ENCODE peak calls at places on chromosome 13, in six cellular contexts. H, V, D, A, P and C are unnamed samples. For H3K36me3, the result is how much of the 10 kb centered on the place peaks cover.

GRCh38 chr13:97367016-97367415 is 67.0 kb upstream of the RAP2A start:
- DNase-seq in H (peak), V (no peak), D (no peak), A (no peak), P (no peak), C (peak)

GRCh38 chr13:98773921-98774320 is 21.4 kb upstream of the SLC15A1 start:
- DNase-seq in H (no peak), V (no peak), D (no peak), A (no peak), P (no peak), C (no peak)

GRCh38 chr13:75550159-75550567 is 572 bp downstream of the UCHL3 start:
- DNase-seq in H (peak), V (no peak), D (peak), A (no peak), P (no peak), C (peak)

GRCh38 chr13:26881154-26881553 is 120.6 kb upstream of the GPR12 start:
- DNase-seq in H (peak), V (no peak), D (peak), A (no peak), P (no peak), C (no peak)

GRCh38 chr13:100547805-100548204 is 40.8 kb downstream of the GGACT start:
- DNase-seq in H (no peak), V (no peak), D (no peak), A (no peak), P (no peak), C (peak)

GRCh38 chr13:88068975-88069374 is 397.8 kb downstream of the SLITRK5 start:
- DNase-seq in H (no peak), V (peak), D (peak), A (no peak), P (no peak), C (peak)

GRCh38 chr13:91805605-91806004 is 407.2 kb downstream of the GPC5 start:
- DNase-seq in H (peak), V (no peak), D (peak), A (no peak), P (no peak), C (no peak)

GRCh38 chr13:74487091-74487722 is 353.0 kb upstream of the KLF12 start:
- DNase-seq in H (peak), V (no peak), D (no peak), A (no peak), P (no peak), C (no peak)

GRCh38 chr13:42638101-42638500 is 64.1 kb downstream of the TNFSF11 start:
- DNase-seq in H (no peak), V (no peak), D (no peak), A (no peak), P (no peak), C (no peak)

GRCh38 chr13:100835695-100836094 is 161.1 kb upstream of the TMTC4 start:
- DNase-seq in H (no peak), V (no peak), D (peak), A (no peak), P (no peak), C (no peak)

GRCh38 chr13:79837741-79838450 is 356.9 kb downstream of the NDFIP2 start:
- DNase-seq in H (peak), V (no peak), D (peak), A (no peak), P (no peak), C (no peak)

GRCh38 chr13:80217614-80218456 is 123.1 kb downstream of the SPRY2 start:
- DNase-seq in H (peak), V (no peak), D (peak), A (no peak), P (no peak), C (no peak)

GRCh38 chr13:111955412-111955769 is 111.6 kb upstream of the SOX1 start:
- DNase-seq in H (no peak), V (no peak), D (no peak), A (no peak), P (no peak), C (no peak)

GRCh38 chr13:59279024-59279423 is 884.7 kb downstream of the DIAPH3 start:
- DNase-seq in H (peak), V (no peak), D (no peak), A (no peak), P (no peak), C (no peak)

GRCh38 chr13:37039908-37040307 is 19.6 kb downstream of the SUPT20H start:
- DNase-seq in H (no peak), V (no peak), D (no peak), A (no peak), P (no peak), C (no peak)

GRCh38 chr13:87356314-87356713 is 314.9 kb upstream of the SLITRK5 start:
- DNase-seq in H (no peak), V (no peak), D (no peak), A (no peak), P (no peak), C (peak)

GRCh38 chr13:103101902-103102301 is 35.7 kb upstream of the SLC10A2 start:
- DNase-seq in H (no peak), V (no peak), D (no peak), A (no peak), P (no peak), C (no peak)

GRCh38 chr13:30142502-30143211 is 164.7 kb downstream of the KATNAL1 start:
- DNase-seq in H (peak), V (no peak), D (peak), A (no peak), P (no peak), C (peak)

GRCh38 chr13:98537306-98537705 is 39.6 kb downstream of the STK24 start:
- DNase-seq in H (no peak), V (no peak), D (no peak), A (no peak), P (no peak), C (no peak)

GRCh38 chr13:80204642-80205041 is 136.3 kb downstream of the SPRY2 start:
- DNase-seq in H (no peak), V (no peak), D (peak), A (no peak), P (no peak), C (no peak)

GRCh38 chr13:46738055-46738454 is 58.9 kb downstream of the ESD start:
- DNase-seq in H (no peak), V (no peak), D (no peak), A (no peak), P (no peak), C (no peak)

GRCh38 chr13:93318538-93318937 is 91.9 kb downstream of the GPC6 start:
- DNase-seq in H (peak), V (no peak), D (peak), A (no peak), P (no peak), C (no peak)

GRCh38 chr13:87355451-87355850 is 315.7 kb upstream of the SLITRK5 start:
- DNase-seq in H (no peak), V (no peak), D (no peak), A (no peak), P (no peak), C (peak)

GRCh38 chr13:54185785-54186184 is 1157.2 kb downstream of the OLFM4 start:
- DNase-seq in H (no peak), V (peak), D (peak), A (no peak), P (no peak), C (peak)

GRCh38 chr13:59659981-59660380 is 503.7 kb downstream of the DIAPH3 start:
- DNase-seq in H (no peak), V (no peak), D (no peak), A (no peak), P (no peak), C (no peak)

GRCh38 chr13:25881946-25882574 is 169.8 kb downstream of the SHISA2 start:
- DNase-seq in H (peak), V (peak), D (no peak), A (no peak), P (no peak), C (peak)

GRCh38 chr13:106534844-106535551 is 464 bp downstream of the EFNB2 start:
- DNase-seq in H (peak), V (peak), D (peak), A (no peak), P (peak), C (peak)

GRCh38 chr13:109369357-109370052 is 416.9 kb downstream of the IRS2 start:
- DNase-seq in H (no peak), V (no peak), D (no peak), A (no peak), P (no peak), C (no peak)

GRCh38 chr13:62931901-62932883 is 1516.5 kb upstream of the PCDH20 start:
- DNase-seq in H (peak), V (no peak), D (peak), A (no peak), P (no peak), C (no peak)

GRCh38 chr13:20145521-20145920 is 15.3 kb downstream of the GJA3 start:
- DNase-seq in H (no peak), V (no peak), D (no peak), A (no peak), P (no peak), C (no peak)

GRCh38 chr13:24627090-24627714 is 53.0 kb upstream of the ATP12A start:
- DNase-seq in H (peak), V (peak), D (peak), A (no peak), P (no peak), C (no peak)

GRCh38 chr13:111926501-111927180 is 140.3 kb upstream of the SOX1 start:
- DNase-seq in H (no peak), V (no peak), D (no peak), A (no peak), P (no peak), C (no peak)

GRCh38 chr13:71852082-71852481 is 14.9 kb downstream of the DACH1 start:
- DNase-seq in H (no peak), V (no peak), D (no peak), A (no peak), P (no peak), C (no peak)

GRCh38 chr13:54593504-54593903 is 1564.9 kb downstream of the OLFM4 start:
- DNase-seq in H (no peak), V (no peak), D (no peak), A (no peak), P (no peak), C (no peak)

GRCh38 chr13:25044071-25044470 is 51.9 kb upstream of the PABPC3 start:
- DNase-seq in H (no peak), V (peak), D (no peak), A (no peak), P (no peak), C (no peak)

GRCh38 chr13:22195726-22196125 is 524.9 kb downstream of the FGF9 start:
- DNase-seq in H (no peak), V (no peak), D (no peak), A (no peak), P (no peak), C (no peak)

GRCh38 chr13:110811751-110812110 is 98.2 kb downstream of the ING1 start:
- DNase-seq in H (no peak), V (no peak), D (no peak), A (no peak), P (no peak), C (no peak)
- H3K4me3 ChIP-seq in H (no peak), V (no peak), D (no peak), A (no peak), P (no peak), C (no peak)

GRCh38 chr13:113632706-113633484 is 25.1 kb downstream of the ATP4B start:
- DNase-seq in H (no peak), V (no peak), D (no peak), A (no peak), P (no peak), C (no peak)
- H3K36me3 ChIP-seq in H (under half), V (half or more), D (under half), A (under half), P (under half), C (half or more)

DNA sequence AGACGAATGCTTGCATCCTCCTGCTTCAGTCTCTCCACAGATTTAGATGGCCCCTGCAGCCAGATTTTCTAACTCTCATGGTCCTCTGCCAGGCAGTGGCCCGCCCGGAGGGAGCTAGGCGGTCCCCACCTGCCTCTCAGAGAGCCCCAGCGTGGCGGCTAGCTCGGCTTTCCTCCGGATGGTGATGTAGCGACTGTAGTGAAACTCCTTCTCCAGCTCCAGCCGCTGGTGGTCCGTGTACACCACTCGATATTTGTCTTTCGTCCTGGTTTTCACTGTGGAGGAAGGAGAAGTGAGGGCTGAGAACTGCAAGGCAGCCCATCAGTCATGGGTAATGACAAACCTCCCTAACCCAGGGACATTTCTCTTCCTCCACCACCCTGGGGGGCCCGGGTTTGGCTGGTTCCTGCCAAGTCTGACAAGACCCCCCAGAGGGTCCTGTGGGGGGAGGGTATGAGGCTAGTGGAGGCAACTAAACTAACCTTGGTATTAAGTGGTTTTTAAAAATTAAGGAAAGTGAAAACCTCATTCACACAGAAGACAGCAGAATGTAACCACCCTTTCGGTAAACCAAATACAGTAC is 4.3 kb downstream of the CDX2 start:
- DNase-seq in H (no peak), V (no peak), D (no peak), A (no peak), P (no peak), C (no peak)
- H3K27ac ChIP-seq in H (no peak), V (no peak), D (no peak), A (no peak), P (no peak), C (no peak)

DNA sequence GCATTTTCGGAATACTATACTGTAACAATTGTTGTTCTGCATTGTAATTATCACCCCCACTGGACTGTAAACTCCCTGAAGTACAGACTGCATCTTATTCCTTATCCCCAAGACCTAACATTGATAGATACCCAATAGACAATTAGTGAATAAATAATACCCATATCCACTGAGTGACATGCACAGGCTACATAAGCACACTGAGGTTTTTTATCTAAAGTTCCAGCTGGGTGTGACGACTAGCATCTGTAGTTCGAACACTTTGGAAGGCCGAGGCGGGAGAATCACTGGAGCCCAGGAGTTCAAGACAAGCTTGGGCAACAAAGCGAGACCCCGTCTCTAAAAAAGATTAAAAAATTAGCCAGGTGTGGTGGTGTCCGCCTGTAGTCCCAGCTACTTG is 2.5 kb downstream of the KPNA3 start:
- DNase-seq in H (no peak), V (no peak), D (no peak), A (no peak), P (no peak), C (no peak)
- H3K4me3 ChIP-seq in H (no peak), V (no peak), D (peak), A (peak), P (no peak), C (no peak)

DNA sequence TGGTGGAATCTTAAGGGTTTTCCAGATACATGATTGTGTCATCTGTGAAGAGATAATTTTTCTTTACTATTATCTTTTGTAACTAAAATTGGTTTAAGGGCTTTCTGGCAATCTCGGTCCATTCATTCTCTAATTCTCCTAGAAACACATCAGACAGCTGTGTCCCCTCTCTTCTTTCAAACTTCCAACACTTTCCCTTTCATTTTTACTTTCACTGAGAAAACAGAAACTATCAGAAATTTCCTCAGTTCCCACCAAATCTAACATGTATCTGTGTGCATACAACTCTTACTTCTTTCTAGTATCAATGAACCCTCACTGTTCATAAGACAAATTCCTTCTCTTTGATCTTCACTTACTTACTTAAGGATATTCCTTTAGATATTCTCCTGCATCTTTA is 40.2 kb downstream of the KCNRG start:
- DNase-seq in H (no peak), V (no peak), D (no peak), A (no peak), P (no peak), C (no peak)
- H3K36me3 ChIP-seq in H (under half), V (under half), D (under half), A (under half), P (under half), C (half or more)

DNA sequence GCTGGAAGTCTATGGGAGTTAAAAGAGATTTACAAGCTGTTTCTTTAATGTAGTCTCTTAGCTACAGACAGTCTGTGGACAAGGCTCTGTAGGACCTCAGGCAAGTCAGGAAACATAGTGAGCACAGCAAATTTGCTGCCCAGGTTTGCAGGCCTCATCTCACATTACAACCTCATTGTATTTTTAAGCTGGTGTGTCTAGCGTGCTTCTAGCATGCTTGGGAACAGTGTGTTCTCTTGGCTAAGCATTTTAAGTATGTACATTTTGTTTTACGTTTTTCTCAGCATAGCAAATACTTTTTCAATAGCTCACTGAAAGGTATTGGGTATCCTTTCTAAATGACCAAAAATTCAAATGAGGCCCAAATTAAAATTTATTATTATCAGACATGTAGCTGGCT is 113.2 kb downstream of the STARD13 start:
- DNase-seq in H (no peak), V (no peak), D (no peak), A (no peak), P (no peak), C (no peak)
- H3K27ac ChIP-seq in H (no peak), V (no peak), D (no peak), A (no peak), P (no peak), C (no peak)

DNA sequence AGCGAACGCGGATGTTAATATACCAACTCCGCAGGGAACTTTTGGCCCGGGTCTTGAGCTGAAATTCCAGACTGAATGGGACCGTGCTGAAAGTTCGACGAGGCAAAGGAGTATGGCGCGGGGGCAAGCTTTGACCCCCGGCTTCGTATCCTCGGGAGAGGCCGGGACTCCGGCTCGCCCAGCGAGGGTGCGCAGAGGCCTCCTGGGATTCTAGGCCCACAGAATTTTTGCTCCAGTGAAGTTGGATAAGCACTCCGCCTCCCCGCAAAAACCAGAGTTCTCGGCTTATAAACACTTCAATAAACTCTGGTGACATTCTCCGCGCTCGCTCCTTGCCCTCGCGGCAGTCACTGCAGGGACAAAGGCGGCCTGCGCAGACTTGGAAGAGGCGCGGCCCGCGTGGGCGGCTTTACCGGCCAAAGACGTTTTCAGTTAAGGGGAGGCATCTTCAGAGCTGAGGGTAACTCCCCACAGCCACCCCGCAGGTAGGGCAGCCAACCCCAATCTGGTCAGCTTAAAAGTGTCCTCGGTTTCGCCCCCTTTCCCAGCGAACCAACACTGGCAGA is 112.6 kb downstream of the KCNRG start:
- DNase-seq in H (no peak), V (no peak), D (no peak), A (no peak), P (no peak), C (no peak)
- H3K4me3 ChIP-seq in H (peak), V (no peak), D (no peak), A (no peak), P (peak), C (no peak)

DNA sequence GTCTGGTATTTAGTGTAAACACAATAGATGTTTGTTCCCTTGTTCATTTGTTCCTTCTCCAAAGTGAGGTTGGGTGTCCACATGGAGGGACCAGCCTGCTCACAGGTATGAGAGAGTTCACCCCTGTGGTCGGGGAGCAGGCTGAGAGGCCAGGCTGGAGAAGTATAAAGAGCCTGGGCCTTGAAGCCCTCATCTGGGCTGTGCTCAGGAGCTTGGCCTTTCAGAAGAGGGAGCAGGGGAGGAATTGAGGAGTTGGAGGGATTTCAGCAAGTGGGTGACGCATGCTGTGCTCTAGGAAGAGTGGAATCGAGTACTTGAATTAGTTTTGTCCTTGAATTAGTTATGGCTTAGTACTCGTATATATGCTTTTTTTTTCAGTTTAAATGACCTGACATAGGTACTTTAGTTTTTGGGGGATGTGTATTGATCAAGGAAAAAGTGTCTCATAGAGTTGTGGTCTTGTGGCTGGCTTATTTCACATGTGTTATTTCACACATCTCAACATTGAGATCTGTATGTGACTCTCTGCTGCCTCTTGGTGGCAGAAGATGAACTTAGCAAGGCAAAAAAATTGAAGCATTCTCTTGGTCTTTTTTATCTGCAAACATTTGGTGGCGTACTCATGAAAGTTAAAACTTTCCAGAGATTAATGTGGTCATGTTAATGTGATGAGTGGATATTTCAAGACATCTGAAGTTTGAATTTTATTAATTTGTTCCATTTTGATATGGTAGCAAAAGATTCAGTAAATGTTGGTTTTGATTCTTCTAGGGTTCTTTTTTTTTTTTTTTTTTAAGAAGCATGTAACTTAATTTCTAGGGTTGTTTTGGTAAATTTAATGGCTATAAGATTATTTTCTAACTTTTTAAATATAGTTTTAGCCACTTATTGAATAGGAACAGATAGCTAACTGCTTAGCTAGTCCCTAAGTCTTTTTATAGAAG is 54.3 kb downstream of the SLAIN1 start:
- DNase-seq in H (peak), V (peak), D (peak), A (peak), P (peak), C (peak)
- H3K36me3 ChIP-seq in H (under half), V (under half), D (under half), A (under half), P (under half), C (under half)